ENCODE peak calls at places on chromosomes 2 and 18, in five cellular contexts. S is T follicular helper cell; K is effector CD8-positive, alpha-beta T cell; L is fibroblast of gingiva; U is fibroblast of the aortic adventitia. P is an unnamed sample.

GRCh38 chr2:113979172-113980128 is 89.6 kb downstream of the ACTR3 start:
- DNase-seq in S (peak), K (peak), L (no peak), U (no peak), P (no peak)

GRCh38 chr2:196066794-196067382 is 1.7 kb downstream of the DNAH7 start:
- DNase-seq in S (no peak), K (no peak), L (peak), U (peak), P (peak)

GRCh38 chr2:46922049-46922448 is 6.4 kb upstream of the MCFD2 start:
- DNase-seq in S (no peak), K (no peak), L (no peak), U (no peak), P (peak)

GRCh38 chr2:16396986-16397385 is 268.6 kb downstream of the CYRIA start:
- DNase-seq in S (no peak), K (no peak), L (no peak), U (no peak), P (no peak)

GRCh38 chr2:216371756-216372702 is at the start of gene MARCHF4:
- DNase-seq in S (peak), K (peak), L (peak), U (peak), P (peak)

GRCh38 chr2:111670776-111671175 is 213.2 kb downstream of the ANAPC1 start:
- DNase-seq in S (no peak), K (no peak), L (no peak), U (no peak), P (no peak)

GRCh38 chr18:74234326-74235171 is 57.2 kb downstream of the CYB5A start:
- DNase-seq in S (no peak), K (no peak), L (peak), U (peak), P (peak)

GRCh38 chr2:69012310-69013122 is 463 bp upstream of the ANTXR1 start:
- DNase-seq in S (peak), K (peak), L (no peak), U (peak), P (peak)

GRCh38 chr18:9825571-9826073 is 60.2 kb upstream of the TXNDC2 start:
- DNase-seq in S (no peak), K (no peak), L (peak), U (peak), P (peak)

GRCh38 chr2:44169155-44169898 is 652 bp downstream of the PPM1B start:
- DNase-seq in S (peak), K (peak), L (peak), U (peak), P (peak)

GRCh38 chr2:149679286-149679685 is 91.7 kb upstream of the MMADHC start:
- DNase-seq in S (no peak), K (no peak), L (peak), U (peak), P (no peak)

GRCh38 chr2:120912101-120912985 is 176.7 kb downstream of the GLI2 start:
- DNase-seq in S (no peak), K (no peak), L (peak), U (peak), P (no peak)

GRCh38 chr18:24810561-24810960 is 350.1 kb downstream of the HRH4 start:
- DNase-seq in S (no peak), K (no peak), L (no peak), U (no peak), P (no peak)

GRCh38 chr18:11336241-11336640 is 186.9 kb upstream of the PIEZO2 start:
- DNase-seq in S (no peak), K (no peak), L (peak), U (peak), P (no peak)

GRCh38 chr2:114010001-114010400 is 120.1 kb downstream of the ACTR3 start:
- DNase-seq in S (no peak), K (no peak), L (no peak), U (no peak), P (no peak)

GRCh38 chr2:42906557-42907380 is 114.4 kb upstream of the HAAO start:
- DNase-seq in S (no peak), K (no peak), L (peak), U (peak), P (peak)

GRCh38 chr2:239234151-239234825 is 166.5 kb downstream of the HDAC4 start:
- DNase-seq in S (no peak), K (no peak), L (no peak), U (no peak), P (no peak)

GRCh38 chr2:69083126-69083733 is 70.3 kb downstream of the ANTXR1 start:
- DNase-seq in S (no peak), K (no peak), L (peak), U (peak), P (peak)

GRCh38 chr18:6785411-6785810 is 55.9 kb downstream of the ARHGAP28 start:
- DNase-seq in S (no peak), K (no peak), L (no peak), U (no peak), P (no peak)

GRCh38 chr2:183010112-183010511 is 28.1 kb downstream of the NCKAP1 start:
- DNase-seq in S (no peak), K (no peak), L (peak), U (peak), P (peak)

GRCh38 chr2:114259389-114259788 is 183.1 kb upstream of the DPP10 start:
- DNase-seq in S (no peak), K (no peak), L (no peak), U (no peak), P (no peak)

GRCh38 chr18:4040391-4041172 is 414.5 kb downstream of the DLGAP1 start:
- DNase-seq in S (no peak), K (no peak), L (no peak), U (no peak), P (no peak)

GRCh38 chr2:201401815-201402214 is 44.7 kb upstream of the FLACC1 start:
- DNase-seq in S (no peak), K (no peak), L (no peak), U (no peak), P (no peak)

GRCh38 chr2:62465039-62465740 is 40.8 kb downstream of the TMEM17 start:
- DNase-seq in S (no peak), K (no peak), L (no peak), U (no peak), P (no peak)

GRCh38 chr18:5508821-5509220 is 35.0 kb downstream of the EPB41L3 start:
- DNase-seq in S (no peak), K (no peak), L (peak), U (peak), P (no peak)

GRCh38 chr2:230847883-230848388 is 16.8 kb upstream of the ITM2C start:
- DNase-seq in S (peak), K (peak), L (peak), U (peak), P (peak)

GRCh38 chr2:85312404-85312803 is 15.4 kb downstream of the TGOLN2 start:
- DNase-seq in S (no peak), K (no peak), L (peak), U (peak), P (no peak)